ENCODE peak calls at places on chromosome 22, in seven cellular contexts. One of them, this sample, is unnamed.

GRCh38 chr22:24421428-24421931 is 5.9 kb upstream of the ADORA2A start:
- DNase-seq in MG63: no peak
- DNase-seq in GM10248: peak
- DNase-seq in H7: peak
- DNase-seq in WERI-Rb-1: peak
- DNase-seq in GOT3: no peak
- DNase-seq in left ventricle myocardium inferior: no peak
- DNase-seq in this sample: no peak

GRCh38 chr22:25327018-25327755 is 107.7 kb downstream of the CRYBB2 start:
- DNase-seq in MG63: no peak
- DNase-seq in GM10248: no peak
- DNase-seq in H7: no peak
- DNase-seq in WERI-Rb-1: no peak
- DNase-seq in GOT3: no peak
- DNase-seq in left ventricle myocardium inferior: no peak
- DNase-seq in this sample: no peak

GRCh38 chr22:44199164-44199563 is 18.4 kb downstream of the PARVG start:
- DNase-seq in MG63: no peak
- DNase-seq in GM10248: no peak
- DNase-seq in H7: no peak
- DNase-seq in WERI-Rb-1: no peak
- DNase-seq in GOT3: no peak
- DNase-seq in left ventricle myocardium inferior: no peak
- DNase-seq in this sample: no peak

GRCh38 chr22:30305519-30305905 is 16.2 kb upstream of the CASTOR1 start:
- DNase-seq in MG63: peak
- DNase-seq in GM10248: peak
- DNase-seq in H7: no peak
- DNase-seq in WERI-Rb-1: no peak
- DNase-seq in GOT3: no peak
- DNase-seq in left ventricle myocardium inferior: peak
- DNase-seq in this sample: no peak

GRCh38 chr22:36510966-36511881 is 4.4 kb upstream of the FOXRED2 start:
- DNase-seq in MG63: peak
- DNase-seq in GM10248: peak
- DNase-seq in H7: peak
- DNase-seq in WERI-Rb-1: peak
- DNase-seq in GOT3: no peak
- DNase-seq in left ventricle myocardium inferior: no peak
- DNase-seq in this sample: peak

GRCh38 chr22:29266564-29267461 is 968 bp downstream of the RHBDD3 start:
- DNase-seq in MG63: peak
- DNase-seq in GM10248: no peak
- DNase-seq in H7: peak
- DNase-seq in WERI-Rb-1: peak
- DNase-seq in GOT3: no peak
- DNase-seq in left ventricle myocardium inferior: no peak
- DNase-seq in this sample: peak

GRCh38 chr22:41687901-41688364 is 734 bp downstream of the SNU13 start:
- DNase-seq in MG63: peak
- DNase-seq in GM10248: no peak
- DNase-seq in H7: peak
- DNase-seq in WERI-Rb-1: no peak
- DNase-seq in GOT3: no peak
- DNase-seq in left ventricle myocardium inferior: no peak
- DNase-seq in this sample: peak

GRCh38 chr22:41913842-41914534 is 886 bp downstream of the SHISA8 start:
- DNase-seq in MG63: no peak
- DNase-seq in GM10248: no peak
- DNase-seq in H7: peak
- DNase-seq in WERI-Rb-1: no peak
- DNase-seq in GOT3: no peak
- DNase-seq in left ventricle myocardium inferior: no peak
- DNase-seq in this sample: no peak

GRCh38 chr22:48753752-48754517 is 1073.7 kb downstream of the BRD1 start:
- DNase-seq in MG63: no peak
- DNase-seq in GM10248: no peak
- DNase-seq in H7: peak
- DNase-seq in WERI-Rb-1: no peak
- DNase-seq in GOT3: no peak
- DNase-seq in left ventricle myocardium inferior: no peak
- DNase-seq in this sample: no peak

GRCh38 chr22:40323681-40324083 is 22.6 kb upstream of the ADSL start:
- DNase-seq in MG63: no peak
- DNase-seq in GM10248: no peak
- DNase-seq in H7: no peak
- DNase-seq in WERI-Rb-1: no peak
- DNase-seq in GOT3: no peak
- DNase-seq in left ventricle myocardium inferior: no peak
- DNase-seq in this sample: no peak

This sample was measured in RPMI7951.